ENCODE peak calls at places on chromosomes 3 and 15, in four cellular contexts. F is H7; P is AG04450; L is activated CD4-positive, alpha-beta T cell treated with anti-CD3 and anti-CD28 coated beads, Interleukin-2, amount 50 U/mL, for 1 hour. D is an unnamed sample.

GRCh38 chr15:43808435-43808950 is 8.1 kb downstream of the HYPK start:
- DNase-seq in F (no peak), P (no peak), L (no peak), D (no peak)

GRCh38 chr3:100402150-100402706 is 889 bp downstream of the LNP1 start:
- DNase-seq in L (no peak), P (no peak), F (no peak), D (peak; percentile 44)

GRCh38 chr15:40598126-40598525 is 4.1 kb downstream of the KNL1 start:
- DNase-seq in F (no peak), P (no peak), L (no peak), D (no peak)

GRCh38 chr15:29045717-29046116 is 159.9 kb downstream of the APBA2 start:
- DNase-seq in P (no peak), F (no peak), L (no peak), D (no peak)

GRCh38 chr15:95690631-95691340 is 639.7 kb upstream of the NR2F2 start:
- DNase-seq in F (no peak), P (no peak), L (no peak), D (no peak)

GRCh38 chr15:84834227-84834955 is 17.2 kb downstream of the ALPK3 start:
- DNase-seq in L (no peak), F (no peak), P (no peak), D (no peak)

GRCh38 chr3:87307805-87308204 is 31.4 kb upstream of the POU1F1 start:
- DNase-seq in L (no peak), P (no peak), F (peak; percentile 5), D (no peak)

GRCh38 chr3:146110156-146110555 is 50.8 kb downstream of the PLOD2 start:
- DNase-seq in P (no peak), F (no peak), L (no peak), D (no peak)

GRCh38 chr3:179837374-179837773 is 184.5 kb downstream of the USP13 start:
- DNase-seq in P (no peak), L (no peak), F (no peak), D (no peak)

GRCh38 chr3:33173103-33173502 is 45.5 kb downstream of the SUSD5 start:
- DNase-seq in L (no peak), F (no peak), P (no peak), D (no peak)

GRCh38 chr3:144692488-144692887 is 720.9 kb downstream of the DIPK2A start:
- DNase-seq in L (no peak), F (no peak), P (no peak), D (no peak)

GRCh38 chr3:9151240-9151639 is 98.2 kb downstream of the SRGAP3 start:
- DNase-seq in P (no peak), F (no peak), L (no peak), D (no peak)

D was measured in BJ.